ENCODE peak calls at places on chromosome 17, in six cellular contexts. One of them, this sample, is unnamed.

GRCh38 chr17:1830288-1830687 is 483 bp downstream of the RPA1 start:
- DNase-seq in amniotic stem cell: no peak
- DNase-seq in T-helper 2 cell: no peak
- DNase-seq in stimulated activated CD8-positive, alpha-beta memory T cell treated with anti-CD3 and anti-CD28 coated beads, Interleukin-2, amount 100 ng/mL, for 1 hour: no peak
- DNase-seq in tibial nerve: no peak
- DNase-seq in M059J: peak
- DNase-seq in this sample: no peak

GRCh38 chr17:80372456-80372855 is 42.5 kb upstream of the ENDOV start:
- DNase-seq in amniotic stem cell: no peak
- DNase-seq in T-helper 2 cell: no peak
- DNase-seq in stimulated activated CD8-positive, alpha-beta memory T cell treated with anti-CD3 and anti-CD28 coated beads, Interleukin-2, amount 100 ng/mL, for 1 hour: no peak
- DNase-seq in tibial nerve: no peak
- DNase-seq in M059J: no peak
- DNase-seq in this sample: peak

GRCh38 chr17:46977750-46978488 is 1.1 kb downstream of the RPRML start:
- DNase-seq in amniotic stem cell: no peak
- DNase-seq in T-helper 2 cell: no peak
- DNase-seq in stimulated activated CD8-positive, alpha-beta memory T cell treated with anti-CD3 and anti-CD28 coated beads, Interleukin-2, amount 100 ng/mL, for 1 hour: no peak
- DNase-seq in tibial nerve: no peak
- DNase-seq in M059J: no peak
- DNase-seq in this sample: no peak

GRCh38 chr17:55492951-55493350 is 18.3 kb downstream of the SMIM36 start:
- DNase-seq in amniotic stem cell: no peak
- DNase-seq in T-helper 2 cell: no peak
- DNase-seq in stimulated activated CD8-positive, alpha-beta memory T cell treated with anti-CD3 and anti-CD28 coated beads, Interleukin-2, amount 100 ng/mL, for 1 hour: no peak
- DNase-seq in tibial nerve: no peak
- DNase-seq in M059J: no peak
- DNase-seq in this sample: no peak

GRCh38 chr17:13601317-13601775 is 383 bp downstream of the HS3ST3A1 start:
- DNase-seq in amniotic stem cell: no peak
- DNase-seq in T-helper 2 cell: no peak
- DNase-seq in stimulated activated CD8-positive, alpha-beta memory T cell treated with anti-CD3 and anti-CD28 coated beads, Interleukin-2, amount 100 ng/mL, for 1 hour: no peak
- DNase-seq in tibial nerve: no peak
- DNase-seq in M059J: no peak
- DNase-seq in this sample: no peak

GRCh38 chr17:76365256-76365903 is 11.7 kb upstream of the PRPSAP1 start:
- DNase-seq in amniotic stem cell: no peak
- DNase-seq in T-helper 2 cell: no peak
- DNase-seq in stimulated activated CD8-positive, alpha-beta memory T cell treated with anti-CD3 and anti-CD28 coated beads, Interleukin-2, amount 100 ng/mL, for 1 hour: no peak
- DNase-seq in tibial nerve: no peak
- DNase-seq in M059J: no peak
- DNase-seq in this sample: no peak

GRCh38 chr17:4852504-4853075 is 19.4 kb downstream of the MINK1 start:
- DNase-seq in amniotic stem cell: peak
- DNase-seq in T-helper 2 cell: peak
- DNase-seq in stimulated activated CD8-positive, alpha-beta memory T cell treated with anti-CD3 and anti-CD28 coated beads, Interleukin-2, amount 100 ng/mL, for 1 hour: no peak
- DNase-seq in tibial nerve: no peak
- DNase-seq in M059J: peak
- DNase-seq in this sample: no peak

GRCh38 chr17:50684288-50684611 is 23.5 kb downstream of the ANKRD40 start:
- DNase-seq in amniotic stem cell: no peak
- DNase-seq in T-helper 2 cell: no peak
- DNase-seq in stimulated activated CD8-positive, alpha-beta memory T cell treated with anti-CD3 and anti-CD28 coated beads, Interleukin-2, amount 100 ng/mL, for 1 hour: no peak
- DNase-seq in tibial nerve: no peak
- DNase-seq in M059J: no peak
- DNase-seq in this sample: no peak

GRCh38 chr17:61157246-61157887 is 242.3 kb upstream of the TBX2 start:
- DNase-seq in amniotic stem cell: no peak
- DNase-seq in T-helper 2 cell: no peak
- DNase-seq in stimulated activated CD8-positive, alpha-beta memory T cell treated with anti-CD3 and anti-CD28 coated beads, Interleukin-2, amount 100 ng/mL, for 1 hour: no peak
- DNase-seq in tibial nerve: no peak
- DNase-seq in M059J: peak
- DNase-seq in this sample: no peak

GRCh38 chr17:28725660-28726395 is at the start of gene TLCD1:
- DNase-seq in amniotic stem cell: peak
- DNase-seq in T-helper 2 cell: peak
- DNase-seq in stimulated activated CD8-positive, alpha-beta memory T cell treated with anti-CD3 and anti-CD28 coated beads, Interleukin-2, amount 100 ng/mL, for 1 hour: no peak
- DNase-seq in tibial nerve: no peak
- DNase-seq in M059J: peak
- DNase-seq in this sample: peak

GRCh38 chr17:59830007-59830630 is 62.6 kb downstream of the TUBD1 start:
- DNase-seq in amniotic stem cell: no peak
- DNase-seq in T-helper 2 cell: no peak
- DNase-seq in stimulated activated CD8-positive, alpha-beta memory T cell treated with anti-CD3 and anti-CD28 coated beads, Interleukin-2, amount 100 ng/mL, for 1 hour: no peak
- DNase-seq in tibial nerve: no peak
- DNase-seq in M059J: peak
- DNase-seq in this sample: peak

GRCh38 chr17:77001487-77001886 is 133.3 kb downstream of the MGAT5B start:
- DNase-seq in amniotic stem cell: no peak
- DNase-seq in T-helper 2 cell: no peak
- DNase-seq in stimulated activated CD8-positive, alpha-beta memory T cell treated with anti-CD3 and anti-CD28 coated beads, Interleukin-2, amount 100 ng/mL, for 1 hour: no peak
- DNase-seq in tibial nerve: no peak
- DNase-seq in M059J: no peak
- DNase-seq in this sample: no peak

GRCh38 chr17:17077861-17078732 is 35.8 kb downstream of the MPRIP start:
- DNase-seq in amniotic stem cell: no peak
- DNase-seq in T-helper 2 cell: no peak
- DNase-seq in stimulated activated CD8-positive, alpha-beta memory T cell treated with anti-CD3 and anti-CD28 coated beads, Interleukin-2, amount 100 ng/mL, for 1 hour: no peak
- DNase-seq in tibial nerve: no peak
- DNase-seq in M059J: no peak
- DNase-seq in this sample: peak

GRCh38 chr17:1573932-1574696 is 11.5 kb upstream of the PITPNA start:
- DNase-seq in amniotic stem cell: peak
- DNase-seq in T-helper 2 cell: peak
- DNase-seq in stimulated activated CD8-positive, alpha-beta memory T cell treated with anti-CD3 and anti-CD28 coated beads, Interleukin-2, amount 100 ng/mL, for 1 hour: no peak
- DNase-seq in tibial nerve: peak
- DNase-seq in M059J: peak
- DNase-seq in this sample: peak

GRCh38 chr17:72259977-72260376 is 139.2 kb downstream of the SOX9 start:
- DNase-seq in amniotic stem cell: no peak
- DNase-seq in T-helper 2 cell: no peak
- DNase-seq in stimulated activated CD8-positive, alpha-beta memory T cell treated with anti-CD3 and anti-CD28 coated beads, Interleukin-2, amount 100 ng/mL, for 1 hour: no peak
- DNase-seq in tibial nerve: no peak
- DNase-seq in M059J: no peak
- DNase-seq in this sample: no peak

GRCh38 chr17:63995626-63996025 is 2.5 kb upstream of the PRR29 start:
- DNase-seq in amniotic stem cell: no peak
- DNase-seq in T-helper 2 cell: no peak
- DNase-seq in stimulated activated CD8-positive, alpha-beta memory T cell treated with anti-CD3 and anti-CD28 coated beads, Interleukin-2, amount 100 ng/mL, for 1 hour: no peak
- DNase-seq in tibial nerve: no peak
- DNase-seq in M059J: no peak
- DNase-seq in this sample: peak

GRCh38 chr17:29526322-29526721 is 40.5 kb downstream of the ABHD15 start:
- DNase-seq in amniotic stem cell: no peak
- DNase-seq in T-helper 2 cell: no peak
- DNase-seq in stimulated activated CD8-positive, alpha-beta memory T cell treated with anti-CD3 and anti-CD28 coated beads, Interleukin-2, amount 100 ng/mL, for 1 hour: no peak
- DNase-seq in tibial nerve: no peak
- DNase-seq in M059J: peak
- DNase-seq in this sample: no peak

GRCh38 chr17:14494161-14494560 is 193.3 kb downstream of the HS3ST3B1 start:
- DNase-seq in amniotic stem cell: no peak
- DNase-seq in T-helper 2 cell: no peak
- DNase-seq in stimulated activated CD8-positive, alpha-beta memory T cell treated with anti-CD3 and anti-CD28 coated beads, Interleukin-2, amount 100 ng/mL, for 1 hour: no peak
- DNase-seq in tibial nerve: no peak
- DNase-seq in M059J: no peak
- DNase-seq in this sample: no peak

GRCh38 chr17:38538906-38539305 is 66.8 kb downstream of the SRCIN1 start:
- DNase-seq in amniotic stem cell: no peak
- DNase-seq in T-helper 2 cell: no peak
- DNase-seq in stimulated activated CD8-positive, alpha-beta memory T cell treated with anti-CD3 and anti-CD28 coated beads, Interleukin-2, amount 100 ng/mL, for 1 hour: no peak
- DNase-seq in tibial nerve: no peak
- DNase-seq in M059J: no peak
- DNase-seq in this sample: no peak

GRCh38 chr17:66976781-66977201 is 12.3 kb downstream of the CACNG4 start:
- DNase-seq in amniotic stem cell: no peak
- DNase-seq in T-helper 2 cell: no peak
- DNase-seq in stimulated activated CD8-positive, alpha-beta memory T cell treated with anti-CD3 and anti-CD28 coated beads, Interleukin-2, amount 100 ng/mL, for 1 hour: no peak
- DNase-seq in tibial nerve: no peak
- DNase-seq in M059J: peak
- DNase-seq in this sample: no peak

GRCh38 chr17:13410874-13411273 is 190.9 kb downstream of the HS3ST3A1 start:
- DNase-seq in amniotic stem cell: no peak
- DNase-seq in T-helper 2 cell: no peak
- DNase-seq in stimulated activated CD8-positive, alpha-beta memory T cell treated with anti-CD3 and anti-CD28 coated beads, Interleukin-2, amount 100 ng/mL, for 1 hour: no peak
- DNase-seq in tibial nerve: no peak
- DNase-seq in M059J: no peak
- DNase-seq in this sample: no peak

GRCh38 chr17:13541032-13541480 is 60.7 kb downstream of the HS3ST3A1 start:
- DNase-seq in amniotic stem cell: peak
- DNase-seq in T-helper 2 cell: no peak
- DNase-seq in stimulated activated CD8-positive, alpha-beta memory T cell treated with anti-CD3 and anti-CD28 coated beads, Interleukin-2, amount 100 ng/mL, for 1 hour: no peak
- DNase-seq in tibial nerve: peak
- DNase-seq in M059J: peak
- DNase-seq in this sample: no peak

GRCh38 chr17:4600563-4600962 is 16.2 kb downstream of the SMTNL2 start:
- DNase-seq in amniotic stem cell: no peak
- DNase-seq in T-helper 2 cell: no peak
- DNase-seq in stimulated activated CD8-positive, alpha-beta memory T cell treated with anti-CD3 and anti-CD28 coated beads, Interleukin-2, amount 100 ng/mL, for 1 hour: no peak
- DNase-seq in tibial nerve: no peak
- DNase-seq in M059J: no peak
- DNase-seq in this sample: no peak

GRCh38 chr17:82245144-82246039 is 16.6 kb downstream of the SLC16A3 start:
- DNase-seq in amniotic stem cell: no peak
- DNase-seq in T-helper 2 cell: no peak
- DNase-seq in stimulated activated CD8-positive, alpha-beta memory T cell treated with anti-CD3 and anti-CD28 coated beads, Interleukin-2, amount 100 ng/mL, for 1 hour: no peak
- DNase-seq in tibial nerve: no peak
- DNase-seq in M059J: no peak
- DNase-seq in this sample: no peak

GRCh38 chr17:83151442-83152220 is 72.2 kb downstream of the METRNL start:
- DNase-seq in amniotic stem cell: no peak
- DNase-seq in T-helper 2 cell: no peak
- DNase-seq in stimulated activated CD8-positive, alpha-beta memory T cell treated with anti-CD3 and anti-CD28 coated beads, Interleukin-2, amount 100 ng/mL, for 1 hour: no peak
- DNase-seq in tibial nerve: no peak
- DNase-seq in M059J: no peak
- DNase-seq in this sample: peak

GRCh38 chr17:47009759-47010594 is 30.9 kb upstream of the RPRML start:
- DNase-seq in amniotic stem cell: no peak
- DNase-seq in T-helper 2 cell: no peak
- DNase-seq in stimulated activated CD8-positive, alpha-beta memory T cell treated with anti-CD3 and anti-CD28 coated beads, Interleukin-2, amount 100 ng/mL, for 1 hour: no peak
- DNase-seq in tibial nerve: no peak
- DNase-seq in M059J: peak
- DNase-seq in this sample: no peak

GRCh38 chr17:42132941-42133340 is 10.3 kb downstream of the HSPB9 start:
- DNase-seq in amniotic stem cell: peak
- DNase-seq in T-helper 2 cell: no peak
- DNase-seq in stimulated activated CD8-positive, alpha-beta memory T cell treated with anti-CD3 and anti-CD28 coated beads, Interleukin-2, amount 100 ng/mL, for 1 hour: no peak
- DNase-seq in tibial nerve: no peak
- DNase-seq in M059J: peak
- DNase-seq in this sample: no peak

GRCh38 chr17:77316191-77316641 is 175.4 kb downstream of the SEC14L1 start:
- DNase-seq in amniotic stem cell: peak
- DNase-seq in T-helper 2 cell: no peak
- DNase-seq in stimulated activated CD8-positive, alpha-beta memory T cell treated with anti-CD3 and anti-CD28 coated beads, Interleukin-2, amount 100 ng/mL, for 1 hour: no peak
- DNase-seq in tibial nerve: no peak
- DNase-seq in M059J: peak
- DNase-seq in this sample: peak

GRCh38 chr17:66542967-66543525 is 240.6 kb downstream of the PRKCA start:
- DNase-seq in amniotic stem cell: no peak
- DNase-seq in T-helper 2 cell: no peak
- DNase-seq in stimulated activated CD8-positive, alpha-beta memory T cell treated with anti-CD3 and anti-CD28 coated beads, Interleukin-2, amount 100 ng/mL, for 1 hour: no peak
- DNase-seq in tibial nerve: no peak
- DNase-seq in M059J: peak
- DNase-seq in this sample: no peak

GRCh38 chr17:64200080-64201042 is 62.7 kb downstream of the TEX2 start:
- DNase-seq in amniotic stem cell: no peak
- DNase-seq in T-helper 2 cell: no peak
- DNase-seq in stimulated activated CD8-positive, alpha-beta memory T cell treated with anti-CD3 and anti-CD28 coated beads, Interleukin-2, amount 100 ng/mL, for 1 hour: no peak
- DNase-seq in tibial nerve: no peak
- DNase-seq in M059J: peak
- DNase-seq in this sample: no peak

GRCh38 chr17:78432226-78432894 is 53.9 kb downstream of the PGS1 start:
- DNase-seq in amniotic stem cell: no peak
- DNase-seq in T-helper 2 cell: no peak
- DNase-seq in stimulated activated CD8-positive, alpha-beta memory T cell treated with anti-CD3 and anti-CD28 coated beads, Interleukin-2, amount 100 ng/mL, for 1 hour: no peak
- DNase-seq in tibial nerve: no peak
- DNase-seq in M059J: no peak
- DNase-seq in this sample: no peak

GRCh38 chr17:40952675-40953074 is 14.1 kb downstream of the KRT39 start:
- DNase-seq in amniotic stem cell: no peak
- DNase-seq in T-helper 2 cell: no peak
- DNase-seq in stimulated activated CD8-positive, alpha-beta memory T cell treated with anti-CD3 and anti-CD28 coated beads, Interleukin-2, amount 100 ng/mL, for 1 hour: no peak
- DNase-seq in tibial nerve: no peak
- DNase-seq in M059J: peak
- DNase-seq in this sample: no peak

GRCh38 chr17:43655702-43656275 is 5.9 kb downstream of the MEOX1 start:
- DNase-seq in amniotic stem cell: no peak
- DNase-seq in T-helper 2 cell: no peak
- DNase-seq in stimulated activated CD8-positive, alpha-beta memory T cell treated with anti-CD3 and anti-CD28 coated beads, Interleukin-2, amount 100 ng/mL, for 1 hour: no peak
- DNase-seq in tibial nerve: no peak
- DNase-seq in M059J: no peak
- DNase-seq in this sample: no peak

GRCh38 chr17:83177611-83178532 is 98.5 kb downstream of the METRNL start:
- DNase-seq in amniotic stem cell: no peak
- DNase-seq in T-helper 2 cell: no peak
- DNase-seq in stimulated activated CD8-positive, alpha-beta memory T cell treated with anti-CD3 and anti-CD28 coated beads, Interleukin-2, amount 100 ng/mL, for 1 hour: no peak
- DNase-seq in tibial nerve: peak
- DNase-seq in M059J: no peak
- DNase-seq in this sample: no peak

GRCh38 chr17:42179911-42180410 is 981 bp downstream of the KCNH4 start:
- DNase-seq in amniotic stem cell: no peak
- DNase-seq in T-helper 2 cell: no peak
- DNase-seq in stimulated activated CD8-positive, alpha-beta memory T cell treated with anti-CD3 and anti-CD28 coated beads, Interleukin-2, amount 100 ng/mL, for 1 hour: no peak
- DNase-seq in tibial nerve: no peak
- DNase-seq in M059J: peak
- DNase-seq in this sample: no peak

GRCh38 chr17:76716834-76717205 is 6.1 kb upstream of the MXRA7 start:
- DNase-seq in amniotic stem cell: peak
- DNase-seq in T-helper 2 cell: no peak
- DNase-seq in stimulated activated CD8-positive, alpha-beta memory T cell treated with anti-CD3 and anti-CD28 coated beads, Interleukin-2, amount 100 ng/mL, for 1 hour: no peak
- DNase-seq in tibial nerve: no peak
- DNase-seq in M059J: peak
- DNase-seq in this sample: no peak

GRCh38 chr17:78368348-78368747 is 8.5 kb upstream of the SOCS3 start:
- DNase-seq in amniotic stem cell: no peak
- DNase-seq in T-helper 2 cell: no peak
- DNase-seq in stimulated activated CD8-positive, alpha-beta memory T cell treated with anti-CD3 and anti-CD28 coated beads, Interleukin-2, amount 100 ng/mL, for 1 hour: no peak
- DNase-seq in tibial nerve: no peak
- DNase-seq in M059J: no peak
- DNase-seq in this sample: no peak